ENCODE peak calls at places on chromosome 21, in eight cellular contexts. Z is stimulated activated CD4-positive, alpha-beta T cell treated with anti-CD3 and anti-CD28 coated beads, Interleukin-1b, Interleukin-23, amount 100 ng/mL, for 4 hours; S is SHP77; C is NCI-H2029 treated with DMSO at 0.1 percent for 48 hours; O is AG08396; D is T-helper 1 cell; Q is CD4-positive, alpha-beta memory T cell; H is activated naive CD8-positive, alpha-beta T cell treated with anti-CD3 and anti-CD28 coated beads, Interleukin-2, amount 50 U/mL, for 24 hours. N is an unnamed sample.

GRCh38 chr21:14528815-14529214 is 17.3 kb downstream of the SAMSN1 start:
- DNase-seq in Z (no peak), S (no peak), C (no peak), O (no peak), D (no peak), Q (no peak), H (no peak), N (no peak)

GRCh38 chr21:16085436-16085835 is 355.7 kb downstream of the USP25 start:
- DNase-seq in Z (no peak), S (no peak), C (no peak), O (peak; percentile 7), D (no peak), Q (no peak), H (no peak), N (peak; percentile 62)

GRCh38 chr21:45056917-45057560 is 17.3 kb upstream of the ADARB1 start:
- DNase-seq in Z (no peak), S (no peak), C (no peak), O (no peak), D (no peak), Q (no peak), H (no peak), N (no peak)

GRCh38 chr21:40990366-40990765 is 143.4 kb upstream of the DSCAM start:
- DNase-seq in Z (no peak), S (no peak), C (no peak), O (no peak), D (no peak), Q (no peak), H (no peak), N (no peak)

GRCh38 chr21:46045154-46045553 is 52.8 kb upstream of the COL6A2 start:
- DNase-seq in Z (no peak), S (no peak), C (no peak), O (no peak), D (no peak), Q (no peak), H (no peak), N (no peak)

GRCh38 chr21:32256873-32257620 is 21.8 kb downstream of the MIS18A start:
- DNase-seq in Z (no peak), S (peak; percentile 17), C (peak; percentile 63), O (peak; percentile 90), D (no peak), Q (no peak), H (no peak), N (peak; percentile 54)

GRCh38 chr21:41614456-41615010 is 106.6 kb upstream of the TMPRSS2 start:
- DNase-seq in Z (no peak), S (no peak), C (no peak), O (no peak), D (no peak), Q (no peak), H (no peak), N (no peak)

GRCh38 chr21:37829447-37829846 is 86.8 kb downstream of the KCNJ6 start:
- DNase-seq in Z (no peak), S (peak; percentile 53), C (no peak), O (peak; percentile 55), D (no peak), Q (no peak), H (no peak), N (no peak)

GRCh38 chr21:42154237-42155044 is 64.5 kb upstream of the ABCG1 start:
- DNase-seq in Z (no peak), S (no peak), C (no peak), O (no peak), D (no peak), Q (no peak), H (no peak), N (no peak)

GRCh38 chr21:39022035-39022900 is 161.0 kb downstream of the PSMG1 start:
- DNase-seq in Z (no peak), S (no peak), C (no peak), O (no peak), D (no peak), Q (no peak), H (no peak), N (no peak)

GRCh38 chr21:46117586-46118304 is 19.8 kb downstream of the COL6A2 start:
- DNase-seq in Z (no peak), S (no peak), C (no peak), O (no peak), D (no peak), Q (no peak), H (no peak), N (no peak)

GRCh38 chr21:38831526-38832467 is 26.1 kb downstream of the ETS2 start:
- DNase-seq in Z (peak; percentile 5), S (no peak), C (no peak), O (peak; percentile 76), D (no peak), Q (peak; percentile 44), H (peak; percentile 40), N (no peak)

GRCh38 chr21:15557925-15558324 is 171.9 kb upstream of the USP25 start:
- DNase-seq in Z (no peak), S (no peak), C (no peak), O (no peak), D (no peak), Q (no peak), H (no peak), N (no peak)

GRCh38 chr21:22763442-22763841 is 1765.2 kb downstream of the NCAM2 start:
- DNase-seq in Z (no peak), S (no peak), C (no peak), O (no peak), D (no peak), Q (no peak), H (no peak), N (no peak)

GRCh38 chr21:16258834-16259611 is 529.2 kb downstream of the USP25 start:
- DNase-seq in Z (no peak), S (no peak), C (no peak), O (no peak), D (no peak), Q (no peak), H (no peak), N (no peak)

GRCh38 chr21:43355196-43355924 is 71.6 kb downstream of the SIK1 start:
- DNase-seq in Z (no peak), S (no peak), C (no peak), O (no peak), D (no peak), Q (no peak), H (no peak), N (no peak)

GRCh38 chr21:45138199-45139002 is 64.0 kb downstream of the ADARB1 start:
- DNase-seq in Z (peak; percentile 64), S (peak; percentile 74), C (peak; percentile 5), O (peak; percentile 63), D (peak; percentile 73), Q (peak; percentile 58), H (peak; percentile 82), N (no peak)

GRCh38 chr21:44294391-44295162 is 5.3 kb upstream of the PFKL start:
- DNase-seq in Z (no peak), S (no peak), C (no peak), O (peak; percentile 77), D (no peak), Q (peak; percentile 27), H (no peak), N (peak; percentile 22)

GRCh38 chr21:43366656-43367055 is 60.3 kb downstream of the SIK1 start:
- DNase-seq in Z (no peak), S (no peak), C (no peak), O (no peak), D (no peak), Q (no peak), H (no peak), N (no peak)

GRCh38 chr21:44071359-44072104 is 35.7 kb upstream of the PWP2 start:
- DNase-seq in Z (no peak), S (no peak), C (no peak), O (no peak), D (no peak), Q (no peak), H (no peak), N (no peak)

GRCh38 chr21:38089763-38090046 is 167.1 kb upstream of the KCNJ15 start:
- DNase-seq in Z (no peak), S (no peak), C (no peak), O (no peak), D (no peak), Q (no peak), H (no peak), N (no peak)

GRCh38 chr21:33380483-33380998 is 22.7 kb upstream of the IFNGR2 start:
- DNase-seq in Z (peak; percentile 82), S (peak; percentile 77), C (no peak), O (peak; percentile 84), D (peak; percentile 64), Q (peak; percentile 70), H (peak; percentile 91), N (peak; percentile 43)

GRCh38 chr21:41932191-41932575 is 21.6 kb downstream of the C2CD2 start:
- DNase-seq in Z (no peak), S (no peak), C (no peak), O (peak; percentile 71), D (no peak), Q (no peak), H (no peak), N (no peak)

GRCh38 chr21:45258476-45258875 is 29.2 kb downstream of the POFUT2 start:
- DNase-seq in Z (no peak), S (no peak), C (no peak), O (no peak), D (no peak), Q (no peak), H (no peak), N (no peak)

GRCh38 chr21:35940074-35940927 is 120.0 kb downstream of the SETD4 start:
- DNase-seq in Z (no peak), S (peak; percentile 80), C (peak; percentile 66), O (peak; percentile 62), D (no peak), Q (no peak), H (no peak), N (peak; percentile 79)

GRCh38 chr21:46425566-46425965 is 33.1 kb upstream of the DIP2A start:
- DNase-seq in Z (no peak), S (peak; percentile 94), C (peak; percentile 10), O (no peak), D (peak; percentile 27), Q (peak; percentile 63), H (peak; percentile 74), N (no peak)

GRCh38 chr21:25970254-25970930 is 200.2 kb downstream of the APP start:
- DNase-seq in Z (no peak), S (no peak), C (peak; percentile 75), O (no peak), D (no peak), Q (no peak), H (no peak), N (peak; percentile 84)

GRCh38 chr21:28633803-28634572 is 358.7 kb downstream of the LTN1 start:
- DNase-seq in Z (no peak), S (no peak), C (no peak), O (no peak), D (no peak), Q (no peak), H (no peak), N (no peak)

GRCh38 chr21:45943630-45944540 is 37.7 kb upstream of the COL6A1 start:
- DNase-seq in Z (no peak), S (no peak), C (no peak), O (no peak), D (no peak), Q (no peak), H (no peak), N (no peak)

GRCh38 chr21:41671212-41671762 is 95.6 kb downstream of the RIPK4 start:
- DNase-seq in Z (no peak), S (no peak), C (no peak), O (no peak), D (no peak), Q (no peak), H (no peak), N (no peak)

N was measured in midbrain.